ENCODE peak calls at places on chromosomes 2 and 18, in seven cellular contexts. W is ovary, Z is body of pancreas, V is tibial nerve, A is H1, J is uterus, O is prostate gland. I is an unnamed sample.

GRCh38 chr2:32768387-32769174 is 140.7 kb downstream of the TTC27 start:
- DNase-seq in W (no peak), Z (no peak), V (no peak), A (no peak), J (no peak), O (no peak), I (no peak)

GRCh38 chr2:232331071-232331470 is 47.5 kb upstream of the ALPP start:
- DNase-seq in W (peak; percentile 55), Z (no peak), V (no peak), A (no peak), J (no peak), O (no peak), I (peak; percentile 39)

GRCh38 chr2:1850031-1850430 is 105.7 kb upstream of the PXDN start:
- DNase-seq in W (no peak), Z (no peak), V (no peak), A (no peak), J (no peak), O (no peak), I (no peak)

GRCh38 chr2:45178854-45179253 is 169.6 kb upstream of the SIX2 start:
- DNase-seq in W (no peak), Z (no peak), V (no peak), A (no peak), J (no peak), O (no peak), I (no peak)

GRCh38 chr2:191521608-191522208 is 156.2 kb upstream of the NABP1 start:
- DNase-seq in W (no peak), Z (no peak), V (no peak), A (no peak), J (no peak), O (no peak), I (no peak)

GRCh38 chr2:110934948-110935347 is 185.8 kb upstream of the BCL2L11 start:
- DNase-seq in W (no peak), Z (no peak), V (no peak), A (no peak), J (no peak), O (no peak), I (no peak)

GRCh38 chr2:159124441-159124911 is 156.0 kb downstream of the TANC1 start:
- DNase-seq in W (no peak), Z (peak; percentile 48), V (no peak), A (no peak), J (peak; percentile 58), O (no peak), I (no peak)

GRCh38 chr18:31302991-31303390 is 15.0 kb upstream of the DSG1 start:
- DNase-seq in W (no peak), Z (no peak), V (no peak), A (no peak), J (no peak), O (no peak), I (no peak)

GRCh38 chr18:67597759-67598158 is 81.2 kb upstream of the DSEL start:
- DNase-seq in W (no peak), Z (no peak), V (no peak), A (no peak), J (no peak), O (no peak), I (no peak)

GRCh38 chr2:105926960-105927678 is 182.4 kb downstream of the NCK2 start:
- DNase-seq in W (no peak), Z (peak; percentile 45), V (no peak), A (no peak), J (no peak), O (no peak), I (no peak)

GRCh38 chr2:156399224-156399949 is 36.8 kb upstream of the GPD2 start:
- DNase-seq in W (no peak), Z (peak; percentile 33), V (no peak), A (no peak), J (peak; percentile 19), O (peak; percentile 6), I (no peak)

GRCh38 chr2:227057060-227057459 is 106.9 kb downstream of the COL4A4 start:
- DNase-seq in W (no peak), Z (no peak), V (no peak), A (no peak), J (no peak), O (no peak), I (no peak)

GRCh38 chr2:71385008-71385407 is 53.4 kb downstream of the ZNF638 start:
- DNase-seq in W (no peak), Z (no peak), V (no peak), A (no peak), J (no peak), O (no peak), I (no peak)

GRCh38 chr18:58195278-58195721 is 151.3 kb downstream of the NEDD4L start:
- DNase-seq in W (peak; percentile 45), Z (peak; percentile 74), V (no peak), A (no peak), J (peak; percentile 28), O (peak; percentile 64), I (no peak)

GRCh38 chr2:73972846-73973245 is 11.9 kb upstream of the TET3 start:
- DNase-seq in W (no peak), Z (no peak), V (no peak), A (no peak), J (no peak), O (no peak), I (no peak)

GRCh38 chr18:78965260-78965659 is 14.4 kb upstream of the SALL3 start:
- DNase-seq in W (no peak), Z (no peak), V (no peak), A (no peak), J (no peak), O (no peak), I (no peak)

GRCh38 chr2:11985817-11986566 is 239.6 kb downstream of the LPIN1 start:
- DNase-seq in W (no peak), Z (no peak), V (no peak), A (no peak), J (no peak), O (no peak), I (no peak)

GRCh38 chr2:191246820-191247380 is 1.7 kb downstream of the MYO1B start:
- DNase-seq in W (no peak), Z (no peak), V (no peak), A (no peak), J (no peak), O (no peak), I (no peak)

GRCh38 chr18:72544092-72544886 is at the start of gene CBLN2:
- DNase-seq in W (peak; percentile 44), Z (peak; percentile 27), V (no peak), A (no peak), J (no peak), O (peak; percentile 56), I (no peak)

GRCh38 chr18:68148862-68149261 is 566.0 kb downstream of the TMX3 start:
- DNase-seq in W (no peak), Z (no peak), V (no peak), A (no peak), J (no peak), O (no peak), I (no peak)

GRCh38 chr2:174051039-174051438 is 85.9 kb upstream of the SP3 start:
- DNase-seq in W (no peak), Z (no peak), V (no peak), A (no peak), J (no peak), O (no peak), I (no peak)

GRCh38 chr2:233823731-233824121 is 30.6 kb downstream of the HJURP start:
- DNase-seq in W (no peak), Z (no peak), V (no peak), A (no peak), J (no peak), O (no peak), I (no peak)

GRCh38 chr18:23307567-23308295 is 145.4 kb upstream of the RIOK3 start:
- DNase-seq in W (no peak), Z (no peak), V (no peak), A (no peak), J (peak; percentile 31), O (no peak), I (no peak)

GRCh38 chr18:63264871-63265270 is 54.7 kb downstream of the BCL2 start:
- DNase-seq in W (no peak), Z (no peak), V (no peak), A (no peak), J (no peak), O (no peak), I (peak; percentile 11)

GRCh38 chr2:64818650-64819032 is 164.9 kb upstream of the SERTAD2 start:
- DNase-seq in W (no peak), Z (no peak), V (no peak), A (no peak), J (no peak), O (no peak), I (no peak)

GRCh38 chr2:43323810-43324588 is 97.6 kb upstream of the ZFP36L2 start:
- DNase-seq in W (peak; percentile 71), Z (peak; percentile 56), V (peak; percentile 81), A (no peak), J (peak; percentile 78), O (no peak), I (peak; percentile 81)

GRCh38 chr2:6955523-6956136 is 38.4 kb downstream of the RNF144A start:
- DNase-seq in W (no peak), Z (no peak), V (no peak), A (no peak), J (no peak), O (peak; percentile 12), I (no peak)

GRCh38 chr2:64562148-64562784 is 38.1 kb downstream of the AFTPH start:
- DNase-seq in W (no peak), Z (no peak), V (no peak), A (no peak), J (no peak), O (no peak), I (no peak)

GRCh38 chr18:31274915-31275314 is 43.0 kb upstream of the DSG1 start:
- DNase-seq in W (peak; percentile 43), Z (peak; percentile 42), V (peak; percentile 62), A (no peak), J (peak; percentile 18), O (peak; percentile 55), I (no peak)

GRCh38 chr2:238985931-238986446 is 138.1 kb downstream of the TWIST2 start:
- DNase-seq in W (no peak), Z (no peak), V (no peak), A (no peak), J (no peak), O (no peak), I (no peak)
- TF ChIP-seq POLR2A in W (no peak), Z (no peak), V (no peak), A (no peak), J (no peak), O (no peak), I (no peak)

GRCh38 chr18:52339891-52340371 is at the start of gene DCC:
- DNase-seq in W (no peak), Z (peak; percentile 64), V (no peak), A (no peak), J (no peak), O (peak; percentile 19), I (no peak)
- H3K4me3 ChIP-seq in W (no peak within 1 kb of the TSS), Z (no peak within 1 kb of the TSS), V (peak within 1 kb of the TSS; percentile 2), A (peak within 1 kb of the TSS; percentile 60), J (no peak within 1 kb of the TSS), O (no peak within 1 kb of the TSS), I (no peak within 1 kb of the TSS)

GRCh38 chr2:224517963-224518362 is 67.2 kb downstream of the CUL3 start:
- DNase-seq in W (no peak), Z (no peak), V (no peak), A (no peak), J (no peak), O (no peak), I (no peak)
- H3K4me1 ChIP-seq in W (peaks cover 5% of the 10 kb centered on the region), Z (peaks cover 17% of the 10 kb centered on the region), V (peaks cover 69% of the 10 kb centered on the region), A (no peaks in the 10 kb centered on the region), J (peaks cover 6% of the 10 kb centered on the region), O (peaks cover 5% of the 10 kb centered on the region), I (peaks cover 41% of the 10 kb centered on the region)

DNA sequence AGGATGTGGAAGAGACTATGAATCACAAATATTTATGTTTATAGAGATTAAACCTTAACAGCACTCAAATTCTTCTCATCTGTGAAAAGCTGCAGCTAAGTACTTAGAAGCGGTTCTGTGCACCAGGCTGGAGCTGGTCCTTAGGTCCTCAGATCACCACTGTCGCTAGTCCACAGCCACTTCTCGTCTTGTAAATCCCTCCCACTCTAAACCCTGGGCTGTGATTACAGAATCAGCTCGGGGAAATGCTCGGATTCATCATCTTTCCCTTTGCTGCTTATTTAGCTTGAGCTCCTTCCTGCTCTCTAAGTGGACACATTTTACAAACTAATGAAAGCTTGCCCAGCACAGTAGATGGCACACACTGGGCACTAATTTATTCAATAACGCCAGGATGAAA is 61.7 kb downstream of the RNF152 start:
- DNase-seq in W (no peak), Z (no peak), V (no peak), A (no peak), J (no peak), O (no peak), I (no peak)
- TF ChIP-seq POLR2A in W (no peak), Z (no peak), V (no peak), A (no peak), J (no peak), O (no peak), I (no peak)